ENCODE peak calls at places on chromosomes 7 and 10, in five cellular contexts. H is left ventricle myocardium superior, R is endothelial cell, J is T-cell, A is smooth muscle cell of the brain vasculature. M is an unnamed sample.
A peak's percentile ranks its signal among the peaks of the same experiment; 100 is the strongest.

GRCh38 chr7:152076324-152076821 is 50.9 kb downstream of the GALNT11 start:
- DNase-seq in H (no peak), R (peak; percentile 58), J (no peak), A (no peak), M (peak; percentile 7)

GRCh38 chr7:7946486-7946885 is 22.1 kb upstream of the GLCCI1 start:
- DNase-seq in H (no peak), R (no peak), J (no peak), A (no peak), M (no peak)

GRCh38 chr10:103701380-103702222 is 153.8 kb downstream of the SH3PXD2A start:
- DNase-seq in H (no peak), R (no peak), J (no peak), A (no peak), M (no peak)

GRCh38 chr10:9339702-9340101 is 1285.2 kb downstream of the GATA3 start:
- DNase-seq in H (no peak), R (no peak), J (no peak), A (no peak), M (no peak)

GRCh38 chr7:112080974-112081373 is 125.2 kb downstream of the DOCK4 start:
- DNase-seq in H (no peak), R (peak; percentile 19), J (no peak), A (peak; percentile 43), M (no peak)

GRCh38 chr7:51224811-51225581 is 91.6 kb downstream of the COBL start:
- DNase-seq in H (no peak), R (peak; percentile 19), J (no peak), A (no peak), M (peak; percentile 46)

GRCh38 chr7:155935726-155936125 is 123.5 kb upstream of the SHH start:
- DNase-seq in H (no peak), R (no peak), J (no peak), A (no peak), M (no peak)

GRCh38 chr7:31432831-31433340 is 81.0 kb upstream of the ITPRID1 start:
- DNase-seq in H (no peak), R (no peak), J (no peak), A (no peak), M (no peak)

GRCh38 chr7:76051840-76052239 is 3.9 kb downstream of the MDH2 start:
- DNase-seq in H (no peak), R (no peak), J (no peak), A (no peak), M (no peak)

GRCh38 chr7:105219771-105220160 is 169.0 kb downstream of the SRPK2 start:
- DNase-seq in H (no peak), R (no peak), J (no peak), A (no peak), M (no peak)

GRCh38 chr7:149199234-149199990 is 4.1 kb downstream of the ZNF282 start:
- DNase-seq in H (no peak), R (no peak), J (no peak), A (no peak), M (no peak)

M was measured in NCI-H146.